ENCODE peak calls at places on chromosomes 13 and 19, in five cellular contexts. G is neural crest cell, A is HuH-7.5, Z is HEK293T, T is H1. Y is an unnamed sample.

GRCh38 chr13:36193151-36193855 is 21.1 kb downstream of the SOHLH2 start:
- DNase-seq in G (no peak), A (no peak), Z (no peak), T (no peak), Y (no peak)

GRCh38 chr13:110913322-110913721 is 1.5 kb downstream of the ANKRD10 start:
- DNase-seq in A (no peak), T (no peak), G (no peak), Z (no peak), Y (no peak)

GRCh38 chr19:54035215-54036178 is 28.2 kb downstream of the VSTM1 start:
- DNase-seq in A (no peak), T (no peak), G (no peak), Z (no peak), Y (no peak)

GRCh38 chr13:74966814-74967213 is 515.2 kb downstream of the TBC1D4 start:
- DNase-seq in A (no peak), T (no peak), G (peak), Z (no peak), Y (no peak)

GRCh38 chr13:110443633-110444225 is 117.8 kb downstream of the RAB20 start:
- DNase-seq in Z (no peak), A (no peak), T (no peak), G (no peak), Y (no peak)

GRCh38 chr13:60242231-60242630 is 78.5 kb upstream of the DIAPH3 start:
- DNase-seq in G (no peak), Z (no peak), A (no peak), T (no peak), Y (no peak)

GRCh38 chr19:18942692-18943091 is 1.7 kb upstream of the HOMER3 start:
- DNase-seq in T (no peak), Z (no peak), G (no peak), A (no peak), Y (no peak)

GRCh38 chr13:60852886-60853285 is 455.9 kb downstream of the TDRD3 start:
- DNase-seq in T (no peak), A (no peak), Z (no peak), G (no peak), Y (no peak)

GRCh38 chr19:47353307-47353712 is 4.2 kb downstream of the DHX34 start:
- DNase-seq in Z (no peak), A (no peak), T (no peak), G (no peak), Y (no peak)

GRCh38 chr13:25281937-25282332 is 5.4 kb downstream of the MTMR6 start:
- DNase-seq in Z (no peak), T (no peak), G (no peak), A (no peak), Y (no peak)

GRCh38 chr13:111363591-111363990 is 43.1 kb downstream of the TEX29 start:
- DNase-seq in Z (no peak), G (no peak), T (no peak), A (no peak), Y (no peak)

GRCh38 chr19:40274585-40275544 is 10.3 kb downstream of the AKT2 start:
- DNase-seq in A (no peak), Z (no peak), G (no peak), T (no peak), Y (no peak)

GRCh38 chr19:10826846-10827245 is 9.2 kb downstream of the TMED1 start:
- DNase-seq in A (no peak), G (no peak), Z (no peak), T (no peak), Y (no peak)

GRCh38 chr19:32873560-32873959 is 4.0 kb upstream of the SLC7A9 start:
- DNase-seq in G (no peak), Z (no peak), A (no peak), T (no peak), Y (no peak)

GRCh38 chr13:99322297-99323103 is 15.3 kb upstream of the GPR183 start:
- DNase-seq in Z (no peak), A (no peak), T (no peak), G (no peak), Y (no peak)

GRCh38 chr13:57638147-57638890 is 6.8 kb downstream of the PCDH17 start:
- DNase-seq in Z (no peak), A (no peak), T (no peak), G (no peak), Y (no peak)

GRCh38 chr19:10134040-10134439 is 14.3 kb upstream of the EIF3G start:
- DNase-seq in Z (no peak), G (no peak), A (no peak), T (no peak), Y (no peak)

GRCh38 chr19:56097776-56098175 is 23.3 kb downstream of the ZNF787 start:
- DNase-seq in G (no peak), A (no peak), T (no peak), Z (no peak), Y (no peak)

GRCh38 chr19:49362048-49362925 is at the start of gene TEAD2:
- DNase-seq in T (no peak), A (peak), Z (peak), G (peak), Y (no peak)

GRCh38 chr19:17752865-17753639 is 1.8 kb downstream of the FCHO1 start:
- DNase-seq in G (no peak), T (no peak), A (no peak), Z (no peak), Y (no peak)

GRCh38 chr19:1409204-1410005 is 2.0 kb downstream of the DAZAP1 start:
- DNase-seq in Z (no peak), A (no peak), T (no peak), G (no peak), Y (no peak)

GRCh38 chr19:40598121-40598917 is 2.9 kb upstream of the LTBP4 start:
- DNase-seq in Z (peak), G (peak), A (peak), T (no peak), Y (peak)

GRCh38 chr19:45906221-45906620 is 3.8 kb upstream of the MYPOP start:
- DNase-seq in T (no peak), G (no peak), A (no peak), Z (no peak), Y (no peak)

GRCh38 chr13:19836472-19836871 is 27.0 kb downstream of the ZMYM5 start:
- DNase-seq in Z (no peak), T (no peak), A (no peak), G (no peak), Y (no peak)

GRCh38 chr13:92362717-92363116 is 863.9 kb upstream of the GPC6 start:
- DNase-seq in G (no peak), T (no peak), Z (no peak), A (no peak), Y (no peak)

GRCh38 chr13:75326173-75327131 is 155.5 kb downstream of the TBC1D4 start:
- DNase-seq in A (no peak), Z (no peak), G (no peak), T (no peak), Y (peak)

GRCh38 chr13:81639984-81640582 is 1299.2 kb upstream of the SPRY2 start:
- DNase-seq in A (no peak), Z (peak), T (no peak), G (no peak), Y (no peak)

GRCh38 chr13:73368608-73369007 is 309.8 kb downstream of the KLF5 start:
- DNase-seq in T (no peak), Z (no peak), A (no peak), G (no peak), Y (no peak)

GRCh38 chr19:6481541-6482342 is at the start of gene DENND1C:
- DNase-seq in G (peak), Z (peak), T (no peak), A (peak), Y (peak)

GRCh38 chr19:46766569-46767317 is 20.5 kb upstream of the STRN4 start:
- DNase-seq in A (peak), Z (peak), T (no peak), G (peak), Y (peak)